ENCODE peak calls at places on chromosomes 5 and 9, in five cellular contexts. One of them, this sample, is unnamed.

GRCh38 chr5:75089137-75089536 is 36.8 kb upstream of the GCNT4 start:
- DNase-seq in AG04450: no peak
- DNase-seq in NCI-H1092 treated with DMSO at 0.1 percent for 48 hours: no peak
- DNase-seq in pulmonary artery endothelial cell: no peak
- DNase-seq in GM06990: no peak
- DNase-seq in this sample: no peak

GRCh38 chr5:38141665-38142064 is 116.7 kb upstream of the EGFLAM start:
- DNase-seq in NCI-H1092 treated with DMSO at 0.1 percent for 48 hours: no peak
- DNase-seq in AG04450: no peak
- DNase-seq in GM06990: no peak
- DNase-seq in pulmonary artery endothelial cell: no peak
- DNase-seq in this sample: no peak

GRCh38 chr9:114621975-114622609 is 11.0 kb downstream of the TMEM268 start:
- DNase-seq in GM06990: no peak
- DNase-seq in pulmonary artery endothelial cell: peak; percentile 35
- DNase-seq in NCI-H1092 treated with DMSO at 0.1 percent for 48 hours: no peak
- DNase-seq in AG04450: peak; percentile 30
- DNase-seq in this sample: peak; percentile 26

GRCh38 chr5:172897691-172898512 is 61.3 kb upstream of the RPL26L1 start:
- DNase-seq in NCI-H1092 treated with DMSO at 0.1 percent for 48 hours: no peak
- DNase-seq in AG04450: peak; percentile 83
- DNase-seq in GM06990: no peak
- DNase-seq in pulmonary artery endothelial cell: peak; percentile 78
- DNase-seq in this sample: peak; percentile 81

GRCh38 chr5:52709171-52709925 is 78.4 kb upstream of the ITGA1 start:
- DNase-seq in NCI-H1092 treated with DMSO at 0.1 percent for 48 hours: no peak
- DNase-seq in GM06990: no peak
- DNase-seq in AG04450: no peak
- DNase-seq in pulmonary artery endothelial cell: no peak
- DNase-seq in this sample: no peak

GRCh38 chr9:385818-386398 is 171.2 kb downstream of the DOCK8 start:
- DNase-seq in GM06990: no peak
- DNase-seq in AG04450: peak; percentile 6
- DNase-seq in pulmonary artery endothelial cell: peak; percentile 7
- DNase-seq in NCI-H1092 treated with DMSO at 0.1 percent for 48 hours: peak; percentile 71
- DNase-seq in this sample: no peak

GRCh38 chr9:121278535-121279169 is 10.7 kb downstream of the GSN start:
- DNase-seq in GM06990: no peak
- DNase-seq in NCI-H1092 treated with DMSO at 0.1 percent for 48 hours: peak; percentile 12
- DNase-seq in pulmonary artery endothelial cell: peak; percentile 60
- DNase-seq in AG04450: peak; percentile 97
- DNase-seq in this sample: peak; percentile 96

GRCh38 chr9:114098660-114099522 is at the start of gene KIF12:
- DNase-seq in GM06990: no peak
- DNase-seq in AG04450: no peak
- DNase-seq in pulmonary artery endothelial cell: no peak
- DNase-seq in NCI-H1092 treated with DMSO at 0.1 percent for 48 hours: no peak
- DNase-seq in this sample: no peak

GRCh38 chr5:143200781-143201398 is 202.6 kb downstream of the NR3C1 start:
- DNase-seq in GM06990: no peak
- DNase-seq in NCI-H1092 treated with DMSO at 0.1 percent for 48 hours: no peak
- DNase-seq in AG04450: no peak
- DNase-seq in pulmonary artery endothelial cell: no peak
- DNase-seq in this sample: peak; percentile 25

GRCh38 chr9:16245756-16246440 is 624.6 kb downstream of the BNC2 start:
- DNase-seq in AG04450: no peak
- DNase-seq in NCI-H1092 treated with DMSO at 0.1 percent for 48 hours: no peak
- DNase-seq in GM06990: no peak
- DNase-seq in pulmonary artery endothelial cell: no peak
- DNase-seq in this sample: no peak

GRCh38 chr5:124289122-124289521 is 457.3 kb downstream of the ZNF608 start:
- DNase-seq in NCI-H1092 treated with DMSO at 0.1 percent for 48 hours: peak; percentile 31
- DNase-seq in GM06990: no peak
- DNase-seq in AG04450: no peak
- DNase-seq in pulmonary artery endothelial cell: no peak
- DNase-seq in this sample: no peak

This sample was measured in amniotic stem cell.